ENCODE peak calls at places on chromosome 10, in ten cellular contexts. A is foreskin fibroblast, L is thoracic aorta, G is A549, H is psoas muscle, N is cardiac fibroblast, V is cardiac muscle cell, Z is Karpas-422, E is neural progenitor cell, T is AG04449. J is an unnamed sample.

GRCh38 chr10:34922138-34922537 is 107.0 kb upstream of the PARD3 start:
- DNase-seq in Z (no peak), L (no peak), H (no peak), E (no peak), N (no peak), V (no peak), A (peak; percentile 14), T (no peak), G (no peak), J (no peak)

GRCh38 chr10:35271086-35271834 is 65.0 kb upstream of the CCNY start:
- DNase-seq in A (no peak), L (no peak), Z (no peak), H (no peak), N (no peak), V (no peak), G (no peak), T (no peak), E (peak; percentile 29), J (no peak)

GRCh38 chr10:7370511-7370910 is 40.3 kb downstream of the SFMBT2 start:
- DNase-seq in H (no peak), G (no peak), V (no peak), E (no peak), T (no peak), L (no peak), N (no peak), Z (no peak), A (no peak), J (no peak)

GRCh38 chr10:43584051-43584450 is 9.6 kb upstream of the ZNF239 start:
- DNase-seq in Z (no peak), A (no peak), H (no peak), L (no peak), G (no peak), E (no peak), T (no peak), N (no peak), V (no peak), J (no peak)

GRCh38 chr10:16904619-16905018 is 87.4 kb upstream of the RSU1 start:
- DNase-seq in V (peak; percentile 93), N (peak; percentile 81), L (no peak), T (peak; percentile 54), E (no peak), Z (no peak), A (peak; percentile 76), H (no peak), G (no peak), J (no peak)

GRCh38 chr10:96093948-96094347 is 36.1 kb upstream of the ZNF518A start:
- DNase-seq in V (no peak), L (no peak), A (no peak), G (no peak), T (no peak), N (no peak), H (no peak), E (no peak), Z (no peak), J (no peak)

GRCh38 chr10:97520978-97521761 is 22.4 kb downstream of the UBTD1 start:
- DNase-seq in A (no peak), N (no peak), E (no peak), G (no peak), Z (no peak), T (no peak), L (no peak), V (no peak), H (no peak), J (peak; percentile 58)

GRCh38 chr10:93417264-93417663 is 64.9 kb downstream of the MYOF start:
- DNase-seq in Z (no peak), L (no peak), V (no peak), E (no peak), H (no peak), T (no peak), N (no peak), G (no peak), A (no peak), J (no peak)

GRCh38 chr10:6953131-6953834 is 373.2 kb upstream of the PRKCQ start:
- DNase-seq in Z (no peak), H (no peak), E (no peak), A (no peak), V (no peak), T (no peak), L (no peak), N (peak; percentile 2), G (no peak), J (no peak)

GRCh38 chr10:77428776-77429395 is 208.7 kb downstream of the KCNMA1 start:
- DNase-seq in T (peak; percentile 51), E (peak; percentile 61), L (no peak), H (peak; percentile 78), N (peak; percentile 73), G (peak; percentile 62), Z (peak; percentile 67), A (peak; percentile 64), V (peak; percentile 79), J (no peak)

GRCh38 chr10:74145133-74145532 is 5.5 kb downstream of the AP3M1 start:
- DNase-seq in H (no peak), A (peak; percentile 63), N (peak; percentile 82), Z (no peak), L (no peak), G (no peak), T (peak; percentile 51), E (no peak), V (peak; percentile 80), J (no peak)

GRCh38 chr10:76352300-76352699 is 920.9 kb downstream of the LRMDA start:
- DNase-seq in L (no peak), Z (no peak), E (no peak), V (peak; percentile 76), A (peak; percentile 94), H (no peak), T (peak; percentile 71), N (peak; percentile 71), G (peak; percentile 62), J (peak; percentile 72)

GRCh38 chr10:129244757-129245156 is 222.3 kb upstream of the MGMT start:
- DNase-seq in Z (no peak), V (no peak), L (no peak), A (no peak), T (no peak), G (no peak), E (no peak), N (no peak), H (no peak), J (no peak)

GRCh38 chr10:94439275-94439861 is 37.0 kb downstream of the TBC1D12 start:
- DNase-seq in Z (no peak), V (peak; percentile 44), A (no peak), L (no peak), E (no peak), H (peak; percentile 49), G (peak; percentile 14), T (no peak), N (peak; percentile 52), J (no peak)

GRCh38 chr10:129244298-129244697 is 222.7 kb upstream of the MGMT start:
- DNase-seq in H (no peak), G (no peak), A (no peak), Z (no peak), V (no peak), L (no peak), N (no peak), E (no peak), T (no peak), J (no peak)

GRCh38 chr10:14688606-14689005 is 86.1 kb downstream of the FAM107B start:
- DNase-seq in T (no peak), G (no peak), E (no peak), H (no peak), A (peak; percentile 72), V (peak; percentile 89), N (peak; percentile 79), L (no peak), Z (no peak), J (no peak)

GRCh38 chr10:113709221-113709838 is 29.6 kb downstream of the CASP7 start:
- DNase-seq in N (peak; percentile 62), Z (no peak), G (peak; percentile 7), T (peak; percentile 44), L (no peak), E (no peak), A (peak; percentile 69), H (no peak), V (peak; percentile 60), J (no peak)
- H3K4me3 ChIP-seq in N (no peak overlapping the region), Z (no peak overlapping the region), G (no peak overlapping the region), T (no peak overlapping the region), L (no peak overlapping the region), E (no peak overlapping the region), A (no peak overlapping the region), H (no peak overlapping the region), V (no peak overlapping the region), J (no peak overlapping the region)

DNA sequence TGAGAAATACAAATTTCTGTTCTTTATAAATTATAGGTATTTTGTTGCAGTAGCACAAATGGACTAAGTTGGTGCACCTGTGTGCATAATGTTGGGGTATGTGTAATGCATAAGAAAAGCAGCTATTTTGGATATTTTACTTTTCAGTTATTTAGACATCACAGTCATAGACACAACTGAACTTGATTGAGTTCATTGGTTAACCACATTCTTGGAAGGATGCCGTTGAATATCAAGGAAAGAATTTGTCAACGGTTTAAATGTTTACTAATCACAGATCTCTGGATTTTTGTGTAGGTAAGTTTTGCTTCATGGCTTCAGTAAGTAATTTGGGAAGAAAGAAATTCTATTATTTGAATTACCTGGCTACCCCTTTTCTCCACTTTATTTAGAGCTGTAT is 4.1 kb downstream of the OTUD1 start:
- DNase-seq in A (no peak), H (no peak), E (no peak), N (peak; percentile 17), G (no peak), V (peak; percentile 37), Z (no peak), L (no peak), T (no peak), J (no peak)
- H3K4me3 ChIP-seq in A (no peak overlapping the region), H (peak overlapping the region; percentile 95), E (no peak overlapping the region), N (no peak overlapping the region), G (no peak overlapping the region), V (no peak overlapping the region), Z (no peak overlapping the region), L (peak overlapping the region; percentile 86), T (no peak overlapping the region), J (peak overlapping the region; percentile 78)

DNA sequence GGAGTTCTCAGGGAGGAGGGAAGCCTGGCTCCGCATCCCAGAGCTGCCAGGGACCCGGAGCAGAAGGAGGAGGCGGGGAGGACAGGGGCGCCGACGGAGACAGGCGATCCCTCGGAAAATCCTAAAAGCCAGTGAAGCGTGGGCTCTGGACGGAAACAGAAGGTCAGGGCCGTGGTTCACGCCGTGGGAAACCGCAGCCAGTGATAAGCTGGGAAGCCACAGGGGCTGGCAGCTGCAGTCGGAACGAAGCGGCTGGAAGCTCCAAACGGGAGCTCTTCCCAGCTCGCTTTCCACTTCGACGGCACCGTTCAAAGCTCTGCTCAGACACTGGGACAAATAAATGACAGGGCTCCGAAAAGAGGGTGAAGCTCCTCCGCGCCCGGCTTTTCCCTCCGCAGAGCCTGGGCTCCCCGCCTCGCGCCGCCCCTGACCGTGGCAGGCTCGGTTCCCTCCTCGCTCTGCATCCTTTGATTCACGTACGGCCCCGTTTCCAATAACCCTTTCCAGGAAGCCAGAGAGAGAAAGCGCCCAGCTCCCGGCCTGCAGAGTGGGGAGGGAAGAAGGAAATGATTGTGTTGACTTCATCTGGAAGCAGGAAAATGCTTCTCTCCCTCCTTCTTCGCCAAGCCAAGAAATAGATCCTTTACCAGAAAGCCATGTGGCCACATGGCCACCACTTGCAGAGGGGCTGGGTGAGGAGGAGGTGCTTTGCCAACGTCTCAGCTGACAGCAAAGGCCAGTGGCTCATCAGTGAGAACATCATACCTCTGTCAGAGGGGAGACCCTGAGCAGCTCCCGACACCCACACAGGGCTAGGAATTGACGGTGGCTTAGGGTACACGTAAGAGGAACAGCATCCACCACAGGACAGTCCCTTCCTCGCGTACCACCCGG is 57.4 kb downstream of the ADRB1 start:
- DNase-seq in H (no peak), N (peak; percentile 46), E (peak; percentile 59), A (peak; percentile 22), Z (no peak), L (no peak), T (no peak), G (no peak), V (peak; percentile 72), J (no peak)
- H3K4me3 ChIP-seq in H (peak overlapping the region; percentile 57), N (peak overlapping the region; percentile 33), E (peak overlapping the region; percentile 41), A (peak overlapping the region; percentile 49), Z (no peak overlapping the region), L (peak overlapping the region; percentile 75), T (peak overlapping the region; percentile 54), G (no peak overlapping the region), V (peak overlapping the region; percentile 17), J (peak overlapping the region; percentile 14)

GRCh38 chr10:100482834-100483185 is 20.0 kb downstream of the WNT8B start:
- DNase-seq in G (no peak), V (no peak), N (no peak), E (no peak), T (no peak), A (no peak), Z (no peak), L (no peak), H (no peak), J (no peak)
- H3K4me3 ChIP-seq in G (peak overlapping the region; percentile 44), V (peak overlapping the region; percentile 34), N (peak overlapping the region; percentile 42), E (peak overlapping the region; percentile 50), T (peak overlapping the region; percentile 53), A (no peak overlapping the region), Z (peak overlapping the region; percentile 63), L (peak overlapping the region; percentile 72), H (peak overlapping the region; percentile 67), J (peak overlapping the region; percentile 55)